ENCODE peak calls at places on chromosomes 6 and 20, in six cellular contexts. H is NCI-H2171; I is sciatic nerve; K is NCI-H446 treated with DMSO at 0.1 percent for 48 hours; L is naive thymus-derived CD8-positive, alpha-beta T cell; J is amygdala. G is an unnamed sample.

GRCh38 chr6:166277021-166277420 is 31.2 kb downstream of the PRR18 start:
- DNase-seq in I (no peak), K (no peak), H (no peak), J (peak), L (no peak), G (no peak)

GRCh38 chr6:36851149-36851614 is 11.9 kb upstream of the CPNE5 start:
- DNase-seq in I (no peak), L (no peak), K (peak), H (peak), J (no peak), G (peak)

GRCh38 chr20:41138527-41139226 is 1.3 kb downstream of the PLCG1 start:
- DNase-seq in L (peak), H (no peak), I (no peak), K (no peak), J (no peak), G (no peak)

GRCh38 chr6:149454405-149454848 is 30.4 kb downstream of the ZC3H12D start:
- DNase-seq in I (peak), H (no peak), K (no peak), L (no peak), J (peak), G (peak)

GRCh38 chr6:1825277-1825676 is 215.6 kb downstream of the FOXC1 start:
- DNase-seq in H (no peak), K (no peak), I (no peak), J (no peak), L (no peak), G (no peak)

GRCh38 chr20:19463597-19463996 is 251.2 kb downstream of the SLC24A3 start:
- DNase-seq in I (no peak), J (no peak), H (no peak), K (no peak), L (no peak), G (no peak)

GRCh38 chr6:145368075-145368474 is 367.2 kb downstream of the EPM2A start:
- DNase-seq in K (no peak), I (no peak), J (no peak), L (no peak), H (no peak), G (no peak)

GRCh38 chr6:44556046-44556445 is 168.5 kb downstream of the CDC5L start:
- DNase-seq in J (no peak), H (no peak), K (no peak), I (no peak), L (no peak), G (no peak)

G was measured in foreskin melanocyte.